ENCODE peak calls at places on chromosome 17, in four cellular contexts. W is NCI-H1105; L is hippocampal formation; C is activated T-helper 1 cell treated with anti-CD3 and anti-CD28 coated beads, Interleukin-2, amount 50 U/mL, for 16 hours. S is an unnamed sample.

GRCh38 chr17:74360993-74361612 is 565 bp downstream of the BTBD17 start:
- DNase-seq in W (no peak), L (peak; percentile 64), C (no peak), S (no peak)

GRCh38 chr17:81516439-81516838 is 3.8 kb upstream of the ACTG1 start:
- DNase-seq in W (no peak), L (no peak), C (no peak), S (no peak)

GRCh38 chr17:74042744-74043486 is 160.6 kb upstream of the RPL38 start:
- DNase-seq in W (no peak), L (no peak), C (no peak), S (no peak)

GRCh38 chr17:76102944-76103273 is 678 bp downstream of the EXOC7 start:
- DNase-seq in W (no peak), L (no peak), C (no peak), S (no peak)

GRCh38 chr17:31802502-31802901 is 56.5 kb downstream of the COPRS start:
- DNase-seq in W (no peak), L (no peak), C (no peak), S (no peak)

GRCh38 chr17:27247071-27247957 is 46.6 kb upstream of the WSB1 start:
- DNase-seq in W (peak; percentile 36), L (no peak), C (no peak), S (peak; percentile 80)

GRCh38 chr17:15890279-15890892 is 54.5 kb upstream of the ADORA2B start:
- DNase-seq in W (no peak), L (no peak), C (no peak), S (no peak)

GRCh38 chr17:45307290-45308015 is 9.4 kb downstream of the MAP3K14 start:
- DNase-seq in W (no peak), L (no peak), C (no peak), S (peak; percentile 54)

GRCh38 chr17:75869282-75870141 is 8.9 kb downstream of the TRIM47 start:
- DNase-seq in W (no peak), L (peak; percentile 88), C (no peak), S (no peak)

GRCh38 chr17:1905190-1905919 is 75.5 kb downstream of the RPA1 start:
- DNase-seq in W (peak; percentile 90), L (no peak), C (no peak), S (no peak)

GRCh38 chr17:17930674-17931073 is 41.5 kb downstream of the TOM1L2 start:
- DNase-seq in W (no peak), L (no peak), C (no peak), S (no peak)